ENCODE peak calls at places on chromosomes 3 and 15, in five cellular contexts. One of them, this sample, is unnamed.
A peak's percentile ranks its signal among the peaks of the same experiment; 100 is the strongest.

GRCh38 chr3:174275336-174275735 is 583.8 kb upstream of the NAALADL2 start:
- DNase-seq in gastrocnemius medialis: no peak
- DNase-seq in PC-9: no peak
- DNase-seq in heart right ventricle: no peak
- DNase-seq in CD8-positive, alpha-beta memory T cell: no peak
- DNase-seq in this sample: no peak

GRCh38 chr3:129688310-129688895 is 81.9 kb upstream of the PLXND1 start:
- DNase-seq in gastrocnemius medialis: peak; percentile 51
- DNase-seq in PC-9: no peak
- DNase-seq in heart right ventricle: peak; percentile 75
- DNase-seq in CD8-positive, alpha-beta memory T cell: no peak
- DNase-seq in this sample: peak; percentile 66

GRCh38 chr3:50177346-50177745 is 14.1 kb upstream of the GNAT1 start:
- DNase-seq in gastrocnemius medialis: no peak
- DNase-seq in PC-9: no peak
- DNase-seq in heart right ventricle: no peak
- DNase-seq in CD8-positive, alpha-beta memory T cell: no peak
- DNase-seq in this sample: no peak

GRCh38 chr3:151537751-151538150 is 76.9 kb upstream of the IGSF10 start:
- DNase-seq in gastrocnemius medialis: no peak
- DNase-seq in PC-9: no peak
- DNase-seq in heart right ventricle: no peak
- DNase-seq in CD8-positive, alpha-beta memory T cell: no peak
- DNase-seq in this sample: no peak

GRCh38 chr3:20121088-20121487 is 64.9 kb downstream of the SGO1 start:
- DNase-seq in gastrocnemius medialis: no peak
- DNase-seq in PC-9: no peak
- DNase-seq in heart right ventricle: no peak
- DNase-seq in CD8-positive, alpha-beta memory T cell: no peak
- DNase-seq in this sample: no peak

GRCh38 chr15:31147456-31147855 is 45.9 kb upstream of the TRPM1 start:
- DNase-seq in gastrocnemius medialis: no peak
- DNase-seq in PC-9: no peak
- DNase-seq in heart right ventricle: no peak
- DNase-seq in CD8-positive, alpha-beta memory T cell: no peak
- DNase-seq in this sample: no peak

GRCh38 chr15:45457215-45457614 is 65.3 kb downstream of the SLC30A4 start:
- DNase-seq in gastrocnemius medialis: no peak
- DNase-seq in PC-9: no peak
- DNase-seq in heart right ventricle: no peak
- DNase-seq in CD8-positive, alpha-beta memory T cell: peak; percentile 8
- DNase-seq in this sample: no peak

GRCh38 chr15:82540984-82541431 is 751 bp upstream of the RPS17 start:
- DNase-seq in gastrocnemius medialis: no peak
- DNase-seq in PC-9: peak; percentile 21
- DNase-seq in heart right ventricle: no peak
- DNase-seq in CD8-positive, alpha-beta memory T cell: no peak
- DNase-seq in this sample: peak; percentile 29

GRCh38 chr3:147420361-147421183 is 11.4 kb downstream of the ZIC1 start:
- DNase-seq in gastrocnemius medialis: no peak
- DNase-seq in PC-9: no peak
- DNase-seq in heart right ventricle: no peak
- DNase-seq in CD8-positive, alpha-beta memory T cell: no peak
- DNase-seq in this sample: no peak

GRCh38 chr3:58236527-58237237 is 910 bp upstream of the ABHD6 start:
- DNase-seq in gastrocnemius medialis: no peak
- DNase-seq in PC-9: no peak
- DNase-seq in heart right ventricle: peak; percentile 35
- DNase-seq in CD8-positive, alpha-beta memory T cell: no peak
- DNase-seq in this sample: no peak

GRCh38 chr3:134333522-134334181 is 40.6 kb downstream of the AMOTL2 start:
- DNase-seq in gastrocnemius medialis: no peak
- DNase-seq in PC-9: no peak
- DNase-seq in heart right ventricle: no peak
- DNase-seq in CD8-positive, alpha-beta memory T cell: no peak
- DNase-seq in this sample: no peak

GRCh38 chr3:58234516-58234931 is 3.1 kb upstream of the ABHD6 start:
- DNase-seq in gastrocnemius medialis: no peak
- DNase-seq in PC-9: no peak
- DNase-seq in heart right ventricle: no peak
- DNase-seq in CD8-positive, alpha-beta memory T cell: no peak
- DNase-seq in this sample: no peak

GRCh38 chr3:57179580-57180410 is 14.6 kb upstream of the IL17RD start:
- DNase-seq in gastrocnemius medialis: no peak
- DNase-seq in PC-9: no peak
- DNase-seq in heart right ventricle: no peak
- DNase-seq in CD8-positive, alpha-beta memory T cell: no peak
- DNase-seq in this sample: no peak

GRCh38 chr3:8843347-8843746 is 73.9 kb upstream of the OXTR start:
- DNase-seq in gastrocnemius medialis: no peak
- DNase-seq in PC-9: no peak
- DNase-seq in heart right ventricle: no peak
- DNase-seq in CD8-positive, alpha-beta memory T cell: no peak
- DNase-seq in this sample: no peak

GRCh38 chr3:117486709-117487394 is 777.3 kb downstream of the TUSC7 start:
- DNase-seq in gastrocnemius medialis: no peak
- DNase-seq in PC-9: no peak
- DNase-seq in heart right ventricle: no peak
- DNase-seq in CD8-positive, alpha-beta memory T cell: no peak
- DNase-seq in this sample: no peak

GRCh38 chr3:13822042-13822441 is 57.8 kb downstream of the WNT7A start:
- DNase-seq in gastrocnemius medialis: no peak
- DNase-seq in PC-9: no peak
- DNase-seq in heart right ventricle: no peak
- DNase-seq in CD8-positive, alpha-beta memory T cell: no peak
- DNase-seq in this sample: no peak

GRCh38 chr3:36729204-36730056 is 34.9 kb downstream of the DCLK3 start:
- DNase-seq in gastrocnemius medialis: no peak
- DNase-seq in PC-9: no peak
- DNase-seq in heart right ventricle: no peak
- DNase-seq in CD8-positive, alpha-beta memory T cell: no peak
- DNase-seq in this sample: no peak

GRCh38 chr3:40332684-40333083 is 23.2 kb downstream of the EIF1B start:
- DNase-seq in gastrocnemius medialis: no peak
- DNase-seq in PC-9: no peak
- DNase-seq in heart right ventricle: no peak
- DNase-seq in CD8-positive, alpha-beta memory T cell: no peak
- DNase-seq in this sample: no peak

GRCh38 chr3:100880072-100880471 is 113.1 kb downstream of the ABI3BP start:
- DNase-seq in gastrocnemius medialis: peak; percentile 11
- DNase-seq in PC-9: no peak
- DNase-seq in heart right ventricle: peak; percentile 18
- DNase-seq in CD8-positive, alpha-beta memory T cell: no peak
- DNase-seq in this sample: no peak

GRCh38 chr15:86054338-86054737 is 25.3 kb upstream of the AGBL1 start:
- DNase-seq in gastrocnemius medialis: no peak
- DNase-seq in PC-9: no peak
- DNase-seq in heart right ventricle: no peak
- DNase-seq in CD8-positive, alpha-beta memory T cell: no peak
- DNase-seq in this sample: no peak

GRCh38 chr15:67836477-67836876 is 3.4 kb downstream of the RNU6-1 start:
- DNase-seq in gastrocnemius medialis: no peak
- DNase-seq in PC-9: no peak
- DNase-seq in heart right ventricle: no peak
- DNase-seq in CD8-positive, alpha-beta memory T cell: no peak
- DNase-seq in this sample: peak; percentile 51

GRCh38 chr3:186487819-186488218 is 56.4 kb downstream of the CRYGS start:
- DNase-seq in gastrocnemius medialis: no peak
- DNase-seq in PC-9: no peak
- DNase-seq in heart right ventricle: no peak
- DNase-seq in CD8-positive, alpha-beta memory T cell: no peak
- DNase-seq in this sample: no peak

GRCh38 chr3:27568393-27568792 is 84.2 kb upstream of the SLC4A7 start:
- DNase-seq in gastrocnemius medialis: peak; percentile 5
- DNase-seq in PC-9: peak; percentile 61
- DNase-seq in heart right ventricle: peak; percentile 54
- DNase-seq in CD8-positive, alpha-beta memory T cell: no peak
- DNase-seq in this sample: peak; percentile 63

GRCh38 chr3:155805204-155805801 is 775 bp downstream of the C3orf33 start:
- DNase-seq in gastrocnemius medialis: no peak
- DNase-seq in PC-9: peak; percentile 9
- DNase-seq in heart right ventricle: peak; percentile 23
- DNase-seq in CD8-positive, alpha-beta memory T cell: no peak
- DNase-seq in this sample: peak; percentile 20

GRCh38 chr15:44584162-44584749 is 47.3 kb downstream of the EIF3J start:
- DNase-seq in gastrocnemius medialis: no peak
- DNase-seq in PC-9: peak; percentile 54
- DNase-seq in heart right ventricle: peak; percentile 38
- DNase-seq in CD8-positive, alpha-beta memory T cell: peak; percentile 25
- DNase-seq in this sample: no peak

GRCh38 chr3:188152660-188153497 is 1.1 kb upstream of the LPP start:
- DNase-seq in gastrocnemius medialis: peak; percentile 60
- DNase-seq in PC-9: peak; percentile 60
- DNase-seq in heart right ventricle: peak; percentile 41
- DNase-seq in CD8-positive, alpha-beta memory T cell: no peak
- DNase-seq in this sample: peak; percentile 69

GRCh38 chr15:101613130-101614000 is 38.8 kb downstream of the TM2D3 start:
- DNase-seq in gastrocnemius medialis: peak; percentile 85
- DNase-seq in PC-9: peak; percentile 49
- DNase-seq in heart right ventricle: peak; percentile 87
- DNase-seq in CD8-positive, alpha-beta memory T cell: no peak
- DNase-seq in this sample: peak; percentile 68

GRCh38 chr3:177224406-177224805 is 27.1 kb upstream of the TBL1XR1 start:
- DNase-seq in gastrocnemius medialis: no peak
- DNase-seq in PC-9: no peak
- DNase-seq in heart right ventricle: no peak
- DNase-seq in CD8-positive, alpha-beta memory T cell: no peak
- DNase-seq in this sample: no peak

GRCh38 chr15:67161881-67162280 is 92.6 kb downstream of the AAGAB start:
- DNase-seq in gastrocnemius medialis: no peak
- DNase-seq in PC-9: no peak
- DNase-seq in heart right ventricle: no peak
- DNase-seq in CD8-positive, alpha-beta memory T cell: no peak
- DNase-seq in this sample: no peak

DNA sequence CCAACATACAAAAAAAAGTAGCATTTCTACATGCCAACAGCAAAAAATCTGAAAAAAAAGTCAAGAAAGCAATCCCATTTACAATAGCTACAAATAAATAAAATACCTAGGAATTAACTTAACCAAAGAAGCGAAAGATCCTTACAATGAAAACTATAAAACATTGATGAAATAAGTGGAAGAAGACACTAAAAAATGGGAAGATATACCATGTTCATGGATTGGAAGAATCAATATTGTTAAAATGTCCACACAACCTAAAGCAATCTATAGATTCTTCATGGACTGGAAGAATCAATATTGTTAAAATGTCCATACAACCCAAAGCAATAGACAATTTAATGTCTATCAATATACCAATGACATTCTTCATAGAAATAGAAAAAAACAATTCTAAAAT is 21.0 kb downstream of the PEAK1 start:
- DNase-seq in gastrocnemius medialis: no peak
- DNase-seq in PC-9: no peak
- DNase-seq in heart right ventricle: no peak
- DNase-seq in CD8-positive, alpha-beta memory T cell: no peak
- DNase-seq in this sample: no peak
- H3K9me3 ChIP-seq in gastrocnemius medialis: no peaks in the 10 kb centered on the region
- H3K9me3 ChIP-seq in PC-9: peaks cover 12% of the 10 kb centered on the region
- H3K9me3 ChIP-seq in heart right ventricle: peaks cover 50% of the 10 kb centered on the region
- H3K9me3 ChIP-seq in CD8-positive, alpha-beta memory T cell: peaks cover 6% of the 10 kb centered on the region
- H3K9me3 ChIP-seq in this sample: no peaks in the 10 kb centered on the region

DNA sequence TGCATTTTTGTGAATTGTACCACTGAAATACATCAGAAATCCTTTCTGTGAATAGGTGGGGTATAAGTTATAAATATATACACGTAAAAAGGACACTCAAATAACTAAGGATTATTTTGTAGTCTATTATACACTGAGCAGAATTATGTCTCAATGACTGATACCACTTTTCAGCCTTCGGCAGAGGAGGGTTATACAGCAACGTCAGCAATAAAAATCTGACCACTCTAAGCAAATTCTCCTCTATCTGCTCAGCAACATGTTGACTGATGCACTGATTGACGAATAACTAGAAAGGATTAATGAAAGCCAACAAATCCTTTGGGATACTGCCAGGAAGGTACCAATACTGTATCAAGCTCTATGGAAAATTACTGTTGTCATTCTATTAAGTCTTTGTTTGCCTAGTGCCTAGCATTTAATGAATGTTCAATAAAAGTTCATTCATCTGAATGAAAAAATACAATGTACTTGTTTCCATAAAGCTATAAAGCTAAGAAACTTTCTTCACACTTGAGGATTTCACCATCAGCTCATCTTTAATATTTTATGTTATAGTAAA is 5.2 kb downstream of the ARPP19 start:
- DNase-seq in gastrocnemius medialis: no peak
- DNase-seq in PC-9: no peak
- DNase-seq in heart right ventricle: no peak
- DNase-seq in CD8-positive, alpha-beta memory T cell: no peak
- DNase-seq in this sample: no peak
- H3K36me3 ChIP-seq in gastrocnemius medialis: no peaks in the 10 kb centered on the region
- H3K36me3 ChIP-seq in PC-9: no peaks in the 10 kb centered on the region
- H3K36me3 ChIP-seq in heart right ventricle: no peaks in the 10 kb centered on the region
- H3K36me3 ChIP-seq in CD8-positive, alpha-beta memory T cell: no peaks in the 10 kb centered on the region
- H3K36me3 ChIP-seq in this sample: no peaks in the 10 kb centered on the region

DNA sequence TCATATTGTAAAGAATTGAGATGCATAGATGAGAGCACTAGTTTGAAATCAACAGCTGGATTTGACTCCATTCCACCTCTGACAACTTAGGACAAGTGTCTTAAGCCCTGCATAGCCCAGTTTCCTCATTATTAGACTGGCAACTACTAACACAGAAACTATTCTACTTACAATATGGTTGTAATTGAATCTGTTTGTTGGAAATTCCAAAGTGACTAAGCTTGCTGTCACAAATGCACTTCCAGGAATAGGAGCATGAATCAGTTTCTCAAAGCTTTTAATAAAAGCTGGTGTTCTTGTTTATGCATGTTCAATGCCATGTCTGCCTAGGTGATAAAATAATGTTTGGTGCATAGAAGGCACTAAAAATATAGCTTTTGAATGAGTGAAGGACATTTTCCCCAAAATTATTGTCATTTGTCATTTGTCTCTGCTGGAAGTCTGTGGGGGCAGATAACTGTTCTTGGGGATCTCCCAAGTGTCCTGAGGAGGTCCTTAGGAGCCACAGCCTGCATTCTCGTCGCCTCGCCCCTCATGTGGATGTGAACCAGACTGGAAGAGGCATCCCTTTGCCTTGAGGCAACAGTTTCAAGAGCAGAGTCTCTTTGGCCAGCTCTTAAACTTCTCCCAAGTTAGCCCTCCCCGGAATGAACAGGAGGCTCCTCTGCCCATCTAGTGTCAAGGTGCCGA is 40.4 kb upstream of the CD47 start:
- DNase-seq in gastrocnemius medialis: no peak
- DNase-seq in PC-9: peak; percentile 37
- DNase-seq in heart right ventricle: no peak
- DNase-seq in CD8-positive, alpha-beta memory T cell: no peak
- DNase-seq in this sample: no peak
- H3K27ac ChIP-seq in gastrocnemius medialis: no peak overlapping the region
- H3K27ac ChIP-seq in PC-9: peak overlapping the region; percentile 84
- H3K27ac ChIP-seq in heart right ventricle: no peak overlapping the region
- H3K27ac ChIP-seq in CD8-positive, alpha-beta memory T cell: no peak overlapping the region
- H3K27ac ChIP-seq in this sample: no peak overlapping the region

GRCh38 chr15:52496175-52496574 is 32.5 kb downstream of the MYO5A start:
- DNase-seq in gastrocnemius medialis: no peak
- DNase-seq in PC-9: no peak
- DNase-seq in heart right ventricle: no peak
- DNase-seq in CD8-positive, alpha-beta memory T cell: no peak
- DNase-seq in this sample: no peak
- H3K9me3 ChIP-seq in gastrocnemius medialis: no peaks in the 10 kb centered on the region
- H3K9me3 ChIP-seq in PC-9: no peaks in the 10 kb centered on the region
- H3K9me3 ChIP-seq in heart right ventricle: no peaks in the 10 kb centered on the region
- H3K9me3 ChIP-seq in CD8-positive, alpha-beta memory T cell: no peaks in the 10 kb centered on the region
- H3K9me3 ChIP-seq in this sample: no peaks in the 10 kb centered on the region